ENCODE peak calls at places on chromosomes 2 and 18, in four cellular contexts. E is heart right ventricle, X is Karpas-422, F is psoas muscle. O is an unnamed sample.

GRCh38 chr2:158321264-158321663 is 135.3 kb downstream of the CCDC148 start:
- DNase-seq in E (no peak), X (no peak), F (no peak), O (no peak)

GRCh38 chr2:173048901-173049661 is 26.6 kb upstream of the MAP3K20 start:
- DNase-seq in E (peak), X (no peak), F (peak), O (no peak)

GRCh38 chr18:519019-519879 is 18.7 kb upstream of the COLEC12 start:
- DNase-seq in E (peak), X (no peak), F (peak), O (no peak)

GRCh38 chr2:240325654-240326031 is 109.8 kb upstream of the GPC1 start:
- DNase-seq in E (peak), X (no peak), F (peak), O (no peak)

GRCh38 chr18:29644276-29644675 is 1398.3 kb downstream of the DSC3 start:
- DNase-seq in E (no peak), X (no peak), F (no peak), O (no peak)

GRCh38 chr2:37324536-37324785 is 172 bp downstream of the PRKD3 start:
- DNase-seq in E (peak), X (no peak), F (peak), O (peak)

GRCh38 chr2:47801118-47801517 is 18.2 kb downstream of the MSH6 start:
- DNase-seq in E (no peak), X (no peak), F (no peak), O (no peak)

GRCh38 chr18:3652380-3653262 is 202.6 kb downstream of the TGIF1 start:
- DNase-seq in E (peak), X (no peak), F (peak), O (no peak)

GRCh38 chr2:45072064-45072861 is 63.0 kb upstream of the SIX2 start:
- DNase-seq in E (no peak), X (no peak), F (no peak), O (no peak)

GRCh38 chr2:240395896-240396622 is 39.4 kb upstream of the GPC1 start:
- DNase-seq in E (no peak), X (no peak), F (no peak), O (peak)

GRCh38 chr2:15912203-15912602 is 28.1 kb upstream of the MYCN start:
- DNase-seq in E (peak), X (no peak), F (peak), O (no peak)

GRCh38 chr18:73778052-73778395 is 369.6 kb downstream of the FBXO15 start:
- DNase-seq in E (no peak), X (no peak), F (no peak), O (no peak)

GRCh38 chr2:28750316-28751101 is 1.1 kb upstream of the PPP1CB start:
- DNase-seq in E (no peak), X (peak), F (no peak), O (no peak)

GRCh38 chr2:107001551-107001950 is 115.6 kb upstream of the ST6GAL2 start:
- DNase-seq in E (no peak), X (peak), F (no peak), O (no peak)

GRCh38 chr2:30373881-30374302 is 73.2 kb upstream of the LCLAT1 start:
- DNase-seq in E (no peak), X (no peak), F (no peak), O (no peak)

GRCh38 chr2:84537251-84537650 is 21.0 kb downstream of the DNAH6 start:
- DNase-seq in E (no peak), X (no peak), F (no peak), O (no peak)

GRCh38 chr18:9732031-9732430 is 23.9 kb downstream of the RAB31 start:
- DNase-seq in E (no peak), X (no peak), F (no peak), O (no peak)

GRCh38 chr18:22999212-22999611 is 66.1 kb downstream of the RBBP8 start:
- DNase-seq in E (no peak), X (no peak), F (no peak), O (no peak)

GRCh38 chr18:12694032-12694431 is 8.5 kb downstream of the CEP76 start:
- DNase-seq in E (no peak), X (no peak), F (no peak), O (no peak)

GRCh38 chr2:191521608-191522208 is 156.2 kb upstream of the NABP1 start:
- DNase-seq in E (no peak), X (peak), F (no peak), O (no peak)

GRCh38 chr2:46315103-46315890 is 18.1 kb downstream of the EPAS1 start:
- DNase-seq in E (peak), X (no peak), F (peak), O (peak)

GRCh38 chr2:180376076-180376475 is 369.0 kb upstream of the CWC22 start:
- DNase-seq in E (no peak), X (no peak), F (no peak), O (no peak)

GRCh38 chr2:38933653-38934052 is 44.0 kb downstream of the ARHGEF33 start:
- DNase-seq in E (no peak), X (no peak), F (no peak), O (no peak)

GRCh38 chr2:167253025-167253424 is 364.7 kb downstream of the XIRP2 start:
- DNase-seq in E (no peak), X (no peak), F (no peak), O (no peak)

GRCh38 chr2:43171789-43172188 is 54.6 kb downstream of the ZFP36L2 start:
- DNase-seq in E (peak), X (no peak), F (no peak), O (no peak)

GRCh38 chr2:171210864-171211431 is 50.3 kb upstream of the TLK1 start:
- DNase-seq in E (no peak), X (peak), F (no peak), O (no peak)

GRCh38 chr2:173568054-173568453 is 213.4 kb downstream of the CDCA7 start:
- DNase-seq in E (peak), X (peak), F (peak), O (no peak)

GRCh38 chr18:67483952-67484351 is 32.6 kb downstream of the DSEL start:
- DNase-seq in E (no peak), X (no peak), F (no peak), O (no peak)

GRCh38 chr2:120999374-121000097 is 263.9 kb downstream of the GLI2 start:
- DNase-seq in E (no peak), X (no peak), F (no peak), O (no peak)

GRCh38 chr2:171404258-171404657 is 29.5 kb downstream of the METTL8 start:
- DNase-seq in E (no peak), X (no peak), F (no peak), O (no peak)

GRCh38 chr2:109513749-109514588 is 99.8 kb downstream of the SEPTIN10 start:
- DNase-seq in E (no peak), X (no peak), F (peak), O (no peak)

GRCh38 chr18:27844416-27844792 is 332.5 kb downstream of the CDH2 start:
- DNase-seq in E (no peak), X (no peak), F (no peak), O (no peak)

GRCh38 chr2:218861645-218862318 is 2.2 kb downstream of the WNT6 start:
- DNase-seq in E (no peak), X (no peak), F (no peak), O (peak)

GRCh38 chr2:37287966-37288365 is 36.7 kb downstream of the PRKD3 start:
- DNase-seq in E (no peak), X (peak), F (no peak), O (no peak)

DNA sequence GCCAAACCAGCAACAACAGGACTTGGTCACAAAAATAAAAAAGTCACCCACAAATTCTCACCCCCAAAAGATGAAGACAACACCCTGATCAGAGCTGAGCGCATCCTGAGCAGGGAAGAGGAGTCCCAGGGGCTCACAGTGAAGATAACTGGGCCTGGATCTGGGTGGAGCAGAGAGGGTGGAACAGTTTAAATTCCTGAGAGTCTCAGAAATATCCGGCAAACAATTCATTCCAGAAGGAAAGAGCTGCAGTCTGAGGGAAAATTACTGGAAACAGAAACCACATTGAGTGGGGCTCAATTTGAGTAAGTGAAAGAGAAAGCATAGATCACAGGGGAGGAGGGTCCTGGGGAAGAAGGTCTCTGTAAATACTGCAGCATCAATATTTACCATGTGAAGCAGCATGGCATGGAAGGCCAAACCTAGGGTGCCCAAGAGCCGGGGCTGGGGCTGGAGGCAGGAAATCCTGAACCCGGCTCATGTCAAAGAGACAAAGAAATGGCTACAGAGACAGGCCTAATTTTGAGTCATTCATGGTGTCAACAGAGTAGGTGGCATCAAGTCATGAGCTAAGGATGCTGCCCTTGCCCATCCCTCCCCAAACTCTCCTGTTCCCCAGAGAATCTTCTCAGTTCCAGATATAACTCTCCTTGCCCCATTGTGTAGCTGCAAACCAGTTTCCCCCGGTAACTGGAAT is 61.4 kb upstream of the ZBTB7C start:
- DNase-seq in E (no peak), X (no peak), F (no peak), O (no peak)
- H3K27ac ChIP-seq in E (peak), X (no peak), F (no peak), O (no peak)

DNA sequence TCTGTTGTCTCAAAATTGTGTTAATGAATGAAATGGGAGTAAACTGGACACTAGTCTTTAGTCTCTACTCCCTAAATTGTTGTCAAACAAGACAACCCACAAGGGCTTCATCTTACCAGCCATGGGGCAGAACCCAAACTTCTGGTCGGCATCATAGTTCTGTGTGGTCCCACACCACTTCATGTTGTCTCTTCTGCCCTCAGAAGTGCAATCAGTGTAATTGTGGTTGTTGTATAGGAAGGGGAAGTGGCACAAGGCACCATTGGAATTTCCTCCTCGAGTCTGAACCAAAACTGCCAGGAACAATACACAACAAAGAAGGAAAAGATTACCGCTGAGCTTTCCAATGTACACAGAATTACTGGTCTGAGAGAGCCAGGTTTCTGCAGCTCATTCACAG is 12.6 kb downstream of the FN1 start:
- DNase-seq in E (no peak), X (no peak), F (no peak), O (no peak)
- H3K4me3 ChIP-seq in E (no peak), X (no peak), F (no peak), O (no peak)

GRCh38 chr2:40144022-40144421 is 307.9 kb downstream of the SLC8A1 start:
- DNase-seq in E (no peak), X (no peak), F (no peak), O (no peak)

DNA sequence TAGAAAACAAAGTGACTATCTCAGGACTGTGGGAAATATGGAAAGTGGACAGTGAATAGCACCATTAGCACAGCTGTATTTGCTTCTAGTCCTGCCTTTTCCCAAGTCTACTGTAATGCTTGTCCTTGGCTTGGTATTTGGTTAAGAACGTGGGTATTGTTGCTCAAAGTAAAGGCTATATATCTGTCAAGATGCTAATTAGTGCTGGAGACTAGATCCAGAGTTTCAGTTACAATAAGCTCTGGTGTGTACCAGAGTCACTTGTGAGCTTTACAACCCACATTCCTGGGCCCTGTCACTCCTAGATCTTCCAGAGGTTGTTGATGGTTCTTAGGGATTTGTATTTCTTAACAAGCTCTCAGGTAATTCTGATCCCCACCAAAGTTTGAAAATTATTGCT is 313.6 kb downstream of the SLC8A1 start:
- DNase-seq in E (no peak), X (no peak), F (no peak), O (no peak)
- H3K27ac ChIP-seq in E (no peak), X (no peak), F (no peak), O (no peak)

GRCh38 chr2:137966043-137966442 is 1.8 kb downstream of the HNMT start:
- DNase-seq in E (no peak), X (no peak), F (no peak), O (no peak)
- H3K4me3 ChIP-seq in E (peak), X (no peak), F (peak), O (peak)

GRCh38 chr18:24212939-24213338 is 74.1 kb downstream of the CABYR start:
- DNase-seq in E (no peak), X (no peak), F (no peak), O (no peak)
- H3K27ac ChIP-seq in E (no peak), X (no peak), F (peak), O (no peak)

DNA sequence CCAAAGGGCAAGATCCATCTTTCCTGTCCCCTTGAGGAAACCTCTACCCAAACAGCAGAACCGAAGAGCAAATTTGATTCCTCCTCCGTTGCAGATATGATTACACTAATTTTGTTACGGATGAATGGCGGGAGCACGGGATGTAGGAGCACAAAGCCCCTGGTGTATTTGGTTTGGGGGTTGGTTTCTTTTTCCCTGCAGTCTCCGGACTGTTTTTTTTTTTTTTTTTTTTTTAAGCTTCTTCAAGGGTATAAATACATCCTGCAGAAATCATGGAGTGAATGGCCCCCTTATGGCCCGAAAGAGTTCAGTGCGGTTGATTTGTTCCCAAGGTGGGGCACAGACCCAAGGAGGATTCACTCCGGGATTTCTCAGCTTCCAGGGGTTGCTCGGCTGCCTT is 135.3 kb upstream of the SH3BP4 start:
- DNase-seq in E (no peak), X (no peak), F (no peak), O (no peak)
- H3K4me3 ChIP-seq in E (no peak), X (no peak), F (no peak), O (no peak)

GRCh38 chr2:6927753-6928152 is 10.5 kb downstream of the RNF144A start:
- DNase-seq in E (no peak), X (no peak), F (no peak), O (no peak)
- H3K27ac ChIP-seq in E (no peak), X (no peak), F (peak), O (no peak)

GRCh38 chr2:142867161-142867560 is 10.3 kb upstream of the KYNU start:
- DNase-seq in E (no peak), X (peak), F (no peak), O (no peak)

GRCh38 chr2:142870516-142870915 is 6.9 kb upstream of the KYNU start:
- DNase-seq in E (no peak), X (no peak), F (no peak), O (no peak)

GRCh38 chr2:142866426-142866825 is 11.0 kb upstream of the KYNU start:
- DNase-seq in E (no peak), X (no peak), F (no peak), O (no peak)

GRCh38 chr2:142869461-142870106 is 7.9 kb upstream of the KYNU start:
- DNase-seq in E (no peak), X (no peak), F (no peak), O (no peak)

DNA sequence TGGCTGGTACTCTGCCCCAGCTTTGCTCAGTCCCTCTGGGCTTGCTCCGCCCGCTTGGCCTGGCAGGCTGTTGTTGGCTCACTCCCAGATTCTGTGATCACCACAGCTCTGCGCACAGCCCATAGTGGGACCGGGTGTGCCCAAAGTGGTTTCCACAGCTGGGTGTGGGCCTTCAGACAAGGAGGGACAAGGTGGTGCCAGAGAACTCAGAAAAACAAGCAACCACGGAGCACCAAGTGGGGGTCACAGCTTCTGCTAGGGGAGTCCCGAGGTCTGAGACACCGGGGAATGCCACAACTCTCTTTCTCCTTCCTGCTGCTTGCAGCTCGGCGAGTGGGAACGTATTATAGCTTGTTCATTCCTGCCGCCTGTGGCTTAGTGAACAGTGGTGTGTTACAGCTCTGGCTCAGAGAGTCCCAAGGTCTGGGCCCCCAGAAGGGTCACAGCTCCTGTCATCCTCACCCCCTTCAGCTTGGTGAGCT is 9.1 kb upstream of the KYNU start:
- DNase-seq in E (peak), X (no peak), F (peak), O (peak)
- H3K4me3 ChIP-seq in E (no peak), X (no peak), F (no peak), O (no peak)

GRCh38 chr2:190417045-190417842 is 9.1 kb downstream of the MFSD6 start:
- DNase-seq in E (no peak), X (no peak), F (no peak), O (no peak)

GRCh38 chr2:190418717-190419116 is 10.6 kb downstream of the MFSD6 start:
- DNase-seq in E (no peak), X (no peak), F (no peak), O (no peak)

GRCh38 chr2:190413421-190413820 is 5.3 kb downstream of the MFSD6 start:
- DNase-seq in E (no peak), X (peak), F (no peak), O (no peak)

GRCh38 chr2:190415251-190415650 is 7.1 kb downstream of the MFSD6 start:
- DNase-seq in E (no peak), X (no peak), F (no peak), O (no peak)

GRCh38 chr2:190415794-190416729 is 7.9 kb downstream of the MFSD6 start:
- DNase-seq in E (no peak), X (peak), F (no peak), O (no peak)
- H3K27ac ChIP-seq in E (peak), X (peak), F (no peak), O (peak)

O was measured in upper lobe of right lung.